ENCODE peak calls at places on chromosomes 3 and 15, in ten cellular contexts. One of them, this sample, is unnamed.

GRCh38 chr3:175941352-175941751 is 1082.2 kb downstream of the NAALADL2 start:
- DNase-seq in heart right ventricle: no peak
- DNase-seq in HCT116: no peak
- DNase-seq in brain microvascular endothelial cell: no peak
- DNase-seq in Peyer's patch: no peak
- DNase-seq in esophagus squamous epithelium: no peak
- DNase-seq in fibroblast of lung: no peak
- DNase-seq in astrocyte: no peak
- DNase-seq in dorsolateral prefrontal cortex: no peak
- DNase-seq in heart left ventricle: no peak
- DNase-seq in this sample: no peak

GRCh38 chr3:69819283-69819682 is 80.0 kb downstream of the MITF start:
- DNase-seq in heart right ventricle: peak
- DNase-seq in HCT116: no peak
- DNase-seq in brain microvascular endothelial cell: no peak
- DNase-seq in Peyer's patch: no peak
- DNase-seq in esophagus squamous epithelium: no peak
- DNase-seq in fibroblast of lung: no peak
- DNase-seq in astrocyte: no peak
- DNase-seq in dorsolateral prefrontal cortex: no peak
- DNase-seq in heart left ventricle: peak
- DNase-seq in this sample: no peak

GRCh38 chr15:31227954-31228542 is 98.6 kb upstream of the KLF13 start:
- DNase-seq in heart right ventricle: no peak
- DNase-seq in HCT116: no peak
- DNase-seq in brain microvascular endothelial cell: no peak
- DNase-seq in Peyer's patch: peak
- DNase-seq in esophagus squamous epithelium: no peak
- DNase-seq in fibroblast of lung: no peak
- DNase-seq in astrocyte: no peak
- DNase-seq in dorsolateral prefrontal cortex: no peak
- DNase-seq in heart left ventricle: no peak
- DNase-seq in this sample: no peak

GRCh38 chr3:140292684-140293083 is 357.7 kb downstream of the CLSTN2 start:
- DNase-seq in heart right ventricle: peak
- DNase-seq in HCT116: no peak
- DNase-seq in brain microvascular endothelial cell: peak
- DNase-seq in Peyer's patch: no peak
- DNase-seq in esophagus squamous epithelium: no peak
- DNase-seq in fibroblast of lung: no peak
- DNase-seq in astrocyte: peak
- DNase-seq in dorsolateral prefrontal cortex: no peak
- DNase-seq in heart left ventricle: peak
- DNase-seq in this sample: no peak

GRCh38 chr3:10968390-10968789 is 24.2 kb upstream of the SLC6A1 start:
- DNase-seq in heart right ventricle: no peak
- DNase-seq in HCT116: no peak
- DNase-seq in brain microvascular endothelial cell: no peak
- DNase-seq in Peyer's patch: no peak
- DNase-seq in esophagus squamous epithelium: no peak
- DNase-seq in fibroblast of lung: no peak
- DNase-seq in astrocyte: no peak
- DNase-seq in dorsolateral prefrontal cortex: no peak
- DNase-seq in heart left ventricle: no peak
- DNase-seq in this sample: no peak

GRCh38 chr15:100958326-100959065 is 39.3 kb downstream of the LRRK1 start:
- DNase-seq in heart right ventricle: no peak
- DNase-seq in HCT116: no peak
- DNase-seq in brain microvascular endothelial cell: peak
- DNase-seq in Peyer's patch: no peak
- DNase-seq in esophagus squamous epithelium: no peak
- DNase-seq in fibroblast of lung: peak
- DNase-seq in astrocyte: peak
- DNase-seq in dorsolateral prefrontal cortex: no peak
- DNase-seq in heart left ventricle: no peak
- DNase-seq in this sample: no peak

GRCh38 chr15:24919446-24919845 is 35.3 kb upstream of the SNRPN start:
- DNase-seq in heart right ventricle: no peak
- DNase-seq in HCT116: no peak
- DNase-seq in brain microvascular endothelial cell: no peak
- DNase-seq in Peyer's patch: no peak
- DNase-seq in esophagus squamous epithelium: no peak
- DNase-seq in fibroblast of lung: no peak
- DNase-seq in astrocyte: no peak
- DNase-seq in dorsolateral prefrontal cortex: no peak
- DNase-seq in heart left ventricle: no peak
- DNase-seq in this sample: no peak

GRCh38 chr15:97902140-97902780 is 58.2 kb upstream of the ARRDC4 start:
- DNase-seq in heart right ventricle: no peak
- DNase-seq in HCT116: no peak
- DNase-seq in brain microvascular endothelial cell: no peak
- DNase-seq in Peyer's patch: no peak
- DNase-seq in esophagus squamous epithelium: no peak
- DNase-seq in fibroblast of lung: no peak
- DNase-seq in astrocyte: no peak
- DNase-seq in dorsolateral prefrontal cortex: no peak
- DNase-seq in heart left ventricle: no peak
- DNase-seq in this sample: no peak

GRCh38 chr15:82231233-82231632 is 31.3 kb downstream of the EFL1 start:
- DNase-seq in heart right ventricle: no peak
- DNase-seq in HCT116: no peak
- DNase-seq in brain microvascular endothelial cell: no peak
- DNase-seq in Peyer's patch: no peak
- DNase-seq in esophagus squamous epithelium: no peak
- DNase-seq in fibroblast of lung: no peak
- DNase-seq in astrocyte: no peak
- DNase-seq in dorsolateral prefrontal cortex: no peak
- DNase-seq in heart left ventricle: no peak
- DNase-seq in this sample: no peak

GRCh38 chr3:184320099-184320445 is 5.7 kb downstream of the EIF4G1 start:
- DNase-seq in heart right ventricle: peak
- DNase-seq in HCT116: peak
- DNase-seq in brain microvascular endothelial cell: peak
- DNase-seq in Peyer's patch: peak
- DNase-seq in esophagus squamous epithelium: peak
- DNase-seq in fibroblast of lung: peak
- DNase-seq in astrocyte: peak
- DNase-seq in dorsolateral prefrontal cortex: peak
- DNase-seq in heart left ventricle: peak
- DNase-seq in this sample: peak

GRCh38 chr15:40793216-40793989 is 13.5 kb upstream of the ZFYVE19 start:
- DNase-seq in heart right ventricle: no peak
- DNase-seq in HCT116: peak
- DNase-seq in brain microvascular endothelial cell: peak
- DNase-seq in Peyer's patch: peak
- DNase-seq in esophagus squamous epithelium: no peak
- DNase-seq in fibroblast of lung: peak
- DNase-seq in astrocyte: peak
- DNase-seq in dorsolateral prefrontal cortex: no peak
- DNase-seq in heart left ventricle: no peak
- DNase-seq in this sample: peak

GRCh38 chr3:172138792-172139507 is 99.6 kb downstream of the FNDC3B start:
- DNase-seq in heart right ventricle: peak
- DNase-seq in HCT116: no peak
- DNase-seq in brain microvascular endothelial cell: peak
- DNase-seq in Peyer's patch: peak
- DNase-seq in esophagus squamous epithelium: no peak
- DNase-seq in fibroblast of lung: no peak
- DNase-seq in astrocyte: peak
- DNase-seq in dorsolateral prefrontal cortex: no peak
- DNase-seq in heart left ventricle: peak
- DNase-seq in this sample: no peak
- H3K4me3 ChIP-seq in heart right ventricle: no peak
- H3K4me3 ChIP-seq in HCT116: peak
- H3K4me3 ChIP-seq in brain microvascular endothelial cell: no peak
- H3K4me3 ChIP-seq in Peyer's patch: no peak
- H3K4me3 ChIP-seq in esophagus squamous epithelium: no peak
- H3K4me3 ChIP-seq in fibroblast of lung: no peak
- H3K4me3 ChIP-seq in astrocyte: no peak
- H3K4me3 ChIP-seq in dorsolateral prefrontal cortex: peak
- H3K4me3 ChIP-seq in heart left ventricle: no peak
- H3K4me3 ChIP-seq in this sample: no peak

DNA sequence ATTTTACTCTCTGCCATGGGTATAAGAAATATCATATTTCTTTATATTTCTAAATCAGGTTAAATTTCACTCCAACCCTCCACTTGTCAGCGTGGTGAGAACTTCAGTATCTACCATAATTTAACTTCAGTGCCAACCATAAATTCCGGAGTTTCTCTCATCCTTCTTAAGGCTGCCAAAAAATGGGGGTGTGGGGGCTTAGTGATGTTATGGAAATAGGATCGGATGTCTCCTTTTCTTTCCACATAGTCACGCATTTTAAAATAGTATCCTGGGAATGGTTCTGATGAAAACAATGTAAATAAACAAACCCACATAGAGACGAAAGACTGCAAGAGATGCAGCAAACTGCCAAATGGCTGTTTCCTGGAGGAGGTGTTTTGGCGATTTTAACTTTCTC is 12.9 kb upstream of the FAM3D start:
- DNase-seq in heart right ventricle: no peak
- DNase-seq in HCT116: no peak
- DNase-seq in brain microvascular endothelial cell: no peak
- DNase-seq in Peyer's patch: no peak
- DNase-seq in esophagus squamous epithelium: no peak
- DNase-seq in fibroblast of lung: peak
- DNase-seq in astrocyte: no peak
- DNase-seq in dorsolateral prefrontal cortex: no peak
- DNase-seq in heart left ventricle: no peak
- DNase-seq in this sample: no peak
- H3K27ac ChIP-seq in heart right ventricle: no peak
- H3K27ac ChIP-seq in HCT116: no peak
- H3K27ac ChIP-seq in brain microvascular endothelial cell: no peak
- H3K27ac ChIP-seq in Peyer's patch: no peak
- H3K27ac ChIP-seq in esophagus squamous epithelium: no peak
- H3K27ac ChIP-seq in fibroblast of lung: no peak
- H3K27ac ChIP-seq in astrocyte: no peak
- H3K27ac ChIP-seq in dorsolateral prefrontal cortex: no peak
- H3K27ac ChIP-seq in heart left ventricle: no peak
- H3K27ac ChIP-seq in this sample: no peak

GRCh38 chr3:164018500-164018899 is 1059.8 kb downstream of the SI start:
- DNase-seq in heart right ventricle: no peak
- DNase-seq in HCT116: no peak
- DNase-seq in brain microvascular endothelial cell: no peak
- DNase-seq in Peyer's patch: no peak
- DNase-seq in esophagus squamous epithelium: no peak
- DNase-seq in fibroblast of lung: no peak
- DNase-seq in astrocyte: no peak
- DNase-seq in dorsolateral prefrontal cortex: no peak
- DNase-seq in heart left ventricle: no peak
- DNase-seq in this sample: no peak
- TF ChIP-seq CTCF in heart right ventricle: no peak
- TF ChIP-seq CTCF in HCT116: no peak
- TF ChIP-seq CTCF in brain microvascular endothelial cell: no peak
- TF ChIP-seq CTCF in Peyer's patch: no peak
- TF ChIP-seq CTCF in esophagus squamous epithelium: no peak
- TF ChIP-seq CTCF in fibroblast of lung: no peak
- TF ChIP-seq CTCF in astrocyte: no peak
- TF ChIP-seq CTCF in dorsolateral prefrontal cortex: no peak
- TF ChIP-seq CTCF in heart left ventricle: no peak
- TF ChIP-seq CTCF in this sample: no peak

GRCh38 chr3:112038863-112039262 is 4.3 kb downstream of the TMPRSS7 start:
- DNase-seq in heart right ventricle: no peak
- DNase-seq in HCT116: no peak
- DNase-seq in brain microvascular endothelial cell: no peak
- DNase-seq in Peyer's patch: no peak
- DNase-seq in esophagus squamous epithelium: no peak
- DNase-seq in fibroblast of lung: no peak
- DNase-seq in astrocyte: peak
- DNase-seq in dorsolateral prefrontal cortex: no peak
- DNase-seq in heart left ventricle: no peak
- DNase-seq in this sample: no peak
- H3K4me3 ChIP-seq in heart right ventricle: no peak
- H3K4me3 ChIP-seq in HCT116: no peak
- H3K4me3 ChIP-seq in brain microvascular endothelial cell: no peak
- H3K4me3 ChIP-seq in Peyer's patch: no peak
- H3K4me3 ChIP-seq in esophagus squamous epithelium: no peak
- H3K4me3 ChIP-seq in fibroblast of lung: no peak
- H3K4me3 ChIP-seq in astrocyte: no peak
- H3K4me3 ChIP-seq in dorsolateral prefrontal cortex: no peak
- H3K4me3 ChIP-seq in heart left ventricle: no peak
- H3K4me3 ChIP-seq in this sample: no peak

GRCh38 chr3:51942603-51943450 is 664 bp downstream of the PARP3 start:
- DNase-seq in heart right ventricle: peak
- DNase-seq in HCT116: peak
- DNase-seq in brain microvascular endothelial cell: peak
- DNase-seq in Peyer's patch: peak
- DNase-seq in esophagus squamous epithelium: no peak
- DNase-seq in fibroblast of lung: peak
- DNase-seq in astrocyte: peak
- DNase-seq in dorsolateral prefrontal cortex: no peak
- DNase-seq in heart left ventricle: peak
- DNase-seq in this sample: no peak
- H3K27ac ChIP-seq in heart right ventricle: peak
- H3K27ac ChIP-seq in HCT116: peak
- H3K27ac ChIP-seq in brain microvascular endothelial cell: peak
- H3K27ac ChIP-seq in Peyer's patch: peak
- H3K27ac ChIP-seq in esophagus squamous epithelium: peak
- H3K27ac ChIP-seq in fibroblast of lung: peak
- H3K27ac ChIP-seq in astrocyte: peak
- H3K27ac ChIP-seq in dorsolateral prefrontal cortex: peak
- H3K27ac ChIP-seq in heart left ventricle: peak
- H3K27ac ChIP-seq in this sample: peak

GRCh38 chr15:92083190-92083589 is 229.7 kb downstream of the SLCO3A1 start:
- DNase-seq in heart right ventricle: no peak
- DNase-seq in HCT116: no peak
- DNase-seq in brain microvascular endothelial cell: no peak
- DNase-seq in Peyer's patch: no peak
- DNase-seq in esophagus squamous epithelium: no peak
- DNase-seq in fibroblast of lung: no peak
- DNase-seq in astrocyte: no peak
- DNase-seq in dorsolateral prefrontal cortex: no peak
- DNase-seq in heart left ventricle: no peak
- DNase-seq in this sample: no peak
- TF ChIP-seq CTCF in heart right ventricle: no peak
- TF ChIP-seq CTCF in HCT116: no peak
- TF ChIP-seq CTCF in brain microvascular endothelial cell: no peak
- TF ChIP-seq CTCF in Peyer's patch: no peak
- TF ChIP-seq CTCF in esophagus squamous epithelium: no peak
- TF ChIP-seq CTCF in fibroblast of lung: no peak
- TF ChIP-seq CTCF in astrocyte: no peak
- TF ChIP-seq CTCF in dorsolateral prefrontal cortex: no peak
- TF ChIP-seq CTCF in heart left ventricle: no peak
- TF ChIP-seq CTCF in this sample: no peak

GRCh38 chr3:31934866-31935265 is 46.2 kb downstream of the OSBPL10 start:
- DNase-seq in heart right ventricle: no peak
- DNase-seq in HCT116: no peak
- DNase-seq in brain microvascular endothelial cell: no peak
- DNase-seq in Peyer's patch: no peak
- DNase-seq in esophagus squamous epithelium: no peak
- DNase-seq in fibroblast of lung: no peak
- DNase-seq in astrocyte: no peak
- DNase-seq in dorsolateral prefrontal cortex: no peak
- DNase-seq in heart left ventricle: no peak
- DNase-seq in this sample: no peak
- H3K4me3 ChIP-seq in heart right ventricle: no peak
- H3K4me3 ChIP-seq in HCT116: no peak
- H3K4me3 ChIP-seq in brain microvascular endothelial cell: no peak
- H3K4me3 ChIP-seq in Peyer's patch: no peak
- H3K4me3 ChIP-seq in esophagus squamous epithelium: no peak
- H3K4me3 ChIP-seq in fibroblast of lung: no peak
- H3K4me3 ChIP-seq in astrocyte: no peak
- H3K4me3 ChIP-seq in dorsolateral prefrontal cortex: no peak
- H3K4me3 ChIP-seq in heart left ventricle: no peak
- H3K4me3 ChIP-seq in this sample: no peak